ENCODE peak calls at places on chromosomes 4 and X, in four cellular contexts. One of them, this sample, is unnamed.

GRCh38 chr4:52996261-52997131 is 134.4 kb downstream of the RASL11B start:
- DNase-seq in CD4-positive, alpha-beta memory T cell: no peak
- DNase-seq in adipocyte: peak; percentile 77
- DNase-seq in adrenal gland: peak; percentile 66
- DNase-seq in this sample: peak; percentile 48

GRCh38 chr4:109183851-109184345 is 118.6 kb downstream of the COL25A1 start:
- DNase-seq in adrenal gland: no peak
- DNase-seq in CD4-positive, alpha-beta memory T cell: no peak
- DNase-seq in adipocyte: no peak
- DNase-seq in this sample: no peak

GRCh38 chrX:15854080-15854655 is 445 bp downstream of the AP1S2 start:
- DNase-seq in adrenal gland: peak; percentile 59
- DNase-seq in adipocyte: peak; percentile 61
- DNase-seq in CD4-positive, alpha-beta memory T cell: peak; percentile 48
- DNase-seq in this sample: peak; percentile 71

GRCh38 chr4:184795214-184795844 is 30.4 kb downstream of the ACSL1 start:
- DNase-seq in CD4-positive, alpha-beta memory T cell: no peak
- DNase-seq in adrenal gland: no peak
- DNase-seq in adipocyte: no peak
- DNase-seq in this sample: no peak

GRCh38 chr4:182137343-182137742 is 105.9 kb upstream of the TENM3 start:
- DNase-seq in CD4-positive, alpha-beta memory T cell: no peak
- DNase-seq in adrenal gland: no peak
- DNase-seq in adipocyte: no peak
- DNase-seq in this sample: no peak

GRCh38 chrX:42797646-42798045 is 19.7 kb upstream of the PPP1R2C start:
- DNase-seq in CD4-positive, alpha-beta memory T cell: no peak
- DNase-seq in adrenal gland: no peak
- DNase-seq in adipocyte: no peak
- DNase-seq in this sample: no peak

GRCh38 chrX:109270580-109271484 is 211.1 kb downstream of the GUCY2F start:
- DNase-seq in CD4-positive, alpha-beta memory T cell: no peak
- DNase-seq in adipocyte: peak; percentile 32
- DNase-seq in adrenal gland: no peak
- DNase-seq in this sample: no peak

GRCh38 chr4:119647558-119647957 is 19.0 kb upstream of the PDE5A start:
- DNase-seq in adrenal gland: no peak
- DNase-seq in adipocyte: peak; percentile 53
- DNase-seq in CD4-positive, alpha-beta memory T cell: no peak
- DNase-seq in this sample: no peak

GRCh38 chrX:30751497-30751896 is 98.3 kb downstream of the GK start:
- DNase-seq in CD4-positive, alpha-beta memory T cell: no peak
- DNase-seq in adrenal gland: no peak
- DNase-seq in adipocyte: no peak
- DNase-seq in this sample: no peak

GRCh38 chrX:150575415-150575814 is 7.0 kb downstream of the MTM1 start:
- DNase-seq in adipocyte: peak; percentile 46
- DNase-seq in CD4-positive, alpha-beta memory T cell: peak; percentile 52
- DNase-seq in adrenal gland: no peak
- DNase-seq in this sample: no peak

GRCh38 chr4:184404047-184404446 is 70.3 kb downstream of the IRF2 start:
- DNase-seq in adipocyte: no peak
- DNase-seq in adrenal gland: no peak
- DNase-seq in CD4-positive, alpha-beta memory T cell: no peak
- DNase-seq in this sample: no peak

GRCh38 chrX:130024127-130024526 is 41.7 kb downstream of the BCORL1 start:
- DNase-seq in adipocyte: no peak
- DNase-seq in adrenal gland: peak; percentile 76
- DNase-seq in CD4-positive, alpha-beta memory T cell: peak; percentile 85
- DNase-seq in this sample: peak; percentile 82

GRCh38 chr4:73911746-73912145 is 42.6 kb downstream of the CXCL1 start:
- DNase-seq in CD4-positive, alpha-beta memory T cell: no peak
- DNase-seq in adipocyte: no peak
- DNase-seq in adrenal gland: no peak
- DNase-seq in this sample: no peak

GRCh38 chr4:110134269-110134889 is 64.0 kb downstream of the ELOVL6 start:
- DNase-seq in adipocyte: no peak
- DNase-seq in adrenal gland: no peak
- DNase-seq in CD4-positive, alpha-beta memory T cell: no peak
- DNase-seq in this sample: no peak

GRCh38 chr4:158722291-158722916 is 792 bp downstream of the PPID start:
- DNase-seq in CD4-positive, alpha-beta memory T cell: peak; percentile 20
- DNase-seq in adrenal gland: no peak
- DNase-seq in adipocyte: peak; percentile 65
- DNase-seq in this sample: no peak

GRCh38 chr4:65007841-65008439 is 598.7 kb upstream of the TECRL start:
- DNase-seq in adrenal gland: no peak
- DNase-seq in CD4-positive, alpha-beta memory T cell: no peak
- DNase-seq in adipocyte: peak; percentile 77
- DNase-seq in this sample: no peak

GRCh38 chr4:40675166-40675565 is 45.5 kb upstream of the RBM47 start:
- DNase-seq in CD4-positive, alpha-beta memory T cell: no peak
- DNase-seq in adipocyte: no peak
- DNase-seq in adrenal gland: no peak
- DNase-seq in this sample: no peak

GRCh38 chrX:39705299-39705698 is 392.5 kb downstream of the BCOR start:
- DNase-seq in adrenal gland: peak; percentile 89
- DNase-seq in adipocyte: peak; percentile 77
- DNase-seq in CD4-positive, alpha-beta memory T cell: no peak
- DNase-seq in this sample: peak; percentile 41

GRCh38 chrX:20042221-20042620 is 51.4 kb upstream of the BCLAF3 start:
- DNase-seq in adipocyte: no peak
- DNase-seq in CD4-positive, alpha-beta memory T cell: no peak
- DNase-seq in adrenal gland: no peak
- DNase-seq in this sample: no peak

GRCh38 chrX:40169193-40170086 is 71.7 kb upstream of the BCOR start:
- DNase-seq in CD4-positive, alpha-beta memory T cell: peak; percentile 82
- DNase-seq in adipocyte: peak; percentile 81
- DNase-seq in adrenal gland: peak; percentile 81
- DNase-seq in this sample: peak; percentile 75

GRCh38 chr4:156109943-156110925 is 156.6 kb upstream of the CTSO start:
- DNase-seq in CD4-positive, alpha-beta memory T cell: no peak
- DNase-seq in adipocyte: no peak
- DNase-seq in adrenal gland: no peak
- DNase-seq in this sample: no peak

GRCh38 chr4:159190646-159191045 is 87.8 kb downstream of the RAPGEF2 start:
- DNase-seq in adipocyte: no peak
- DNase-seq in adrenal gland: no peak
- DNase-seq in CD4-positive, alpha-beta memory T cell: no peak
- DNase-seq in this sample: no peak

GRCh38 chr4:119040711-119041185 is 94.9 kb upstream of the MYOZ2 start:
- DNase-seq in adipocyte: peak; percentile 93
- DNase-seq in adrenal gland: no peak
- DNase-seq in CD4-positive, alpha-beta memory T cell: no peak
- DNase-seq in this sample: no peak

GRCh38 chr4:61277785-61278184 is 77.7 kb downstream of the ADGRL3 start:
- DNase-seq in adrenal gland: no peak
- DNase-seq in adipocyte: peak; percentile 6
- DNase-seq in CD4-positive, alpha-beta memory T cell: no peak
- DNase-seq in this sample: no peak

GRCh38 chr4:158302076-158302866 is 92.0 kb downstream of the TMEM144 start:
- DNase-seq in adrenal gland: no peak
- DNase-seq in CD4-positive, alpha-beta memory T cell: no peak
- DNase-seq in adipocyte: peak; percentile 81
- DNase-seq in this sample: no peak

GRCh38 chrX:42524374-42524773 is 253.6 kb downstream of the PPP1R2C start:
- DNase-seq in adrenal gland: no peak
- DNase-seq in CD4-positive, alpha-beta memory T cell: no peak
- DNase-seq in adipocyte: peak; percentile 21
- DNase-seq in this sample: no peak

GRCh38 chr4:139704915-139705485 is 39.4 kb downstream of the MGST2 start:
- DNase-seq in adrenal gland: no peak
- DNase-seq in CD4-positive, alpha-beta memory T cell: no peak
- DNase-seq in adipocyte: no peak
- DNase-seq in this sample: no peak

GRCh38 chr4:109969087-109969486 is 56.4 kb downstream of the EGF start:
- DNase-seq in adipocyte: no peak
- DNase-seq in CD4-positive, alpha-beta memory T cell: no peak
- DNase-seq in adrenal gland: no peak
- DNase-seq in this sample: no peak

GRCh38 chr4:19300213-19300612 is 951.5 kb upstream of the SLIT2 start:
- DNase-seq in CD4-positive, alpha-beta memory T cell: no peak
- DNase-seq in adrenal gland: no peak
- DNase-seq in adipocyte: peak; percentile 5
- DNase-seq in this sample: no peak

GRCh38 chrX:149962859-149963757 is 24.8 kb upstream of the EOLA2 start:
- DNase-seq in CD4-positive, alpha-beta memory T cell: peak; percentile 21
- DNase-seq in adrenal gland: peak; percentile 76
- DNase-seq in adipocyte: peak; percentile 78
- DNase-seq in this sample: no peak

GRCh38 chr4:152385551-152385950 is 150.3 kb downstream of the FBXW7 start:
- DNase-seq in CD4-positive, alpha-beta memory T cell: no peak
- DNase-seq in adipocyte: peak; percentile 60
- DNase-seq in adrenal gland: no peak
- DNase-seq in this sample: no peak

GRCh38 chrX:53190363-53190960 is 34.5 kb downstream of the KDM5C start:
- DNase-seq in CD4-positive, alpha-beta memory T cell: no peak
- DNase-seq in adrenal gland: no peak
- DNase-seq in adipocyte: no peak
- DNase-seq in this sample: no peak

GRCh38 chr4:113683143-113683542 is 78.4 kb downstream of the CAMK2D start:
- DNase-seq in adipocyte: no peak
- DNase-seq in adrenal gland: no peak
- DNase-seq in CD4-positive, alpha-beta memory T cell: peak; percentile 69
- DNase-seq in this sample: no peak
- H3K4me1 ChIP-seq in adipocyte: peaks cover 67% of the 10 kb centered on the region
- H3K4me1 ChIP-seq in adrenal gland: peaks cover 15% of the 10 kb centered on the region
- H3K4me1 ChIP-seq in CD4-positive, alpha-beta memory T cell: peaks cover 41% of the 10 kb centered on the region
- H3K4me1 ChIP-seq in this sample: peaks cover 64% of the 10 kb centered on the region

GRCh38 chr4:145907363-145907762 is 31.3 kb downstream of the ZNF827 start:
- DNase-seq in adrenal gland: peak; percentile 52
- DNase-seq in adipocyte: no peak
- DNase-seq in CD4-positive, alpha-beta memory T cell: no peak
- DNase-seq in this sample: no peak
- H3K4me1 ChIP-seq in adrenal gland: peaks cover 16% of the 10 kb centered on the region
- H3K4me1 ChIP-seq in adipocyte: peaks cover 33% of the 10 kb centered on the region
- H3K4me1 ChIP-seq in CD4-positive, alpha-beta memory T cell: no peaks in the 10 kb centered on the region
- H3K4me1 ChIP-seq in this sample: peaks cover 40% of the 10 kb centered on the region

GRCh38 chr4:169253904-169254303 is 16.9 kb downstream of the SH3RF1 start:
- DNase-seq in CD4-positive, alpha-beta memory T cell: no peak
- DNase-seq in adrenal gland: no peak
- DNase-seq in adipocyte: peak; percentile 47
- DNase-seq in this sample: no peak
- H3K4me1 ChIP-seq in CD4-positive, alpha-beta memory T cell: no peaks in the 10 kb centered on the region
- H3K4me1 ChIP-seq in adrenal gland: peaks cover 63% of the 10 kb centered on the region
- H3K4me1 ChIP-seq in adipocyte: peaks cover 79% of the 10 kb centered on the region
- H3K4me1 ChIP-seq in this sample: peaks cover 78% of the 10 kb centered on the region

GRCh38 chrX:38318606-38319005 is 8.7 kb downstream of the RPGR start:
- DNase-seq in adrenal gland: no peak
- DNase-seq in adipocyte: no peak
- DNase-seq in CD4-positive, alpha-beta memory T cell: no peak
- DNase-seq in this sample: no peak
- H3K4me1 ChIP-seq in adrenal gland: no peaks in the 10 kb centered on the region
- H3K4me1 ChIP-seq in adipocyte: no peaks in the 10 kb centered on the region
- H3K4me1 ChIP-seq in CD4-positive, alpha-beta memory T cell: no peaks in the 10 kb centered on the region
- H3K4me1 ChIP-seq in this sample: no peaks in the 10 kb centered on the region

GRCh38 chr4:4182835-4183568 is 43.7 kb downstream of the OTOP1 start:
- DNase-seq in CD4-positive, alpha-beta memory T cell: peak; percentile 2
- DNase-seq in adrenal gland: no peak
- DNase-seq in adipocyte: peak; percentile 7
- DNase-seq in this sample: no peak

GRCh38 chr4:4185528-4185927 is 41.2 kb downstream of the OTOP1 start:
- DNase-seq in adipocyte: no peak
- DNase-seq in adrenal gland: no peak
- DNase-seq in CD4-positive, alpha-beta memory T cell: no peak
- DNase-seq in this sample: no peak
- H3K4me1 ChIP-seq in adipocyte: no peaks in the 10 kb centered on the region
- H3K4me1 ChIP-seq in adrenal gland: no peaks in the 10 kb centered on the region
- H3K4me1 ChIP-seq in CD4-positive, alpha-beta memory T cell: no peaks in the 10 kb centered on the region
- H3K4me1 ChIP-seq in this sample: no peaks in the 10 kb centered on the region

GRCh38 chr4:2842667-2843022 is 999 bp upstream of the ADD1 start:
- DNase-seq in adrenal gland: peak; percentile 13
- DNase-seq in adipocyte: no peak
- DNase-seq in CD4-positive, alpha-beta memory T cell: no peak
- DNase-seq in this sample: no peak
- H3K4me1 ChIP-seq in adrenal gland: peaks cover 40% of the 10 kb centered on the region
- H3K4me1 ChIP-seq in adipocyte: peaks cover 22% of the 10 kb centered on the region
- H3K4me1 ChIP-seq in CD4-positive, alpha-beta memory T cell: peaks cover 71% of the 10 kb centered on the region
- H3K4me1 ChIP-seq in this sample: peaks cover 34% of the 10 kb centered on the region

This sample was measured in heart left ventricle.